ENCODE peak calls at places on chromosomes 6 and 20, in seven cellular contexts. One of them, this sample, is unnamed.

GRCh38 chr20:49133571-49133970 is 54.6 kb downstream of the STAU1 start:
- DNase-seq in suprapubic skin: no peak
- DNase-seq in GM10248: no peak
- DNase-seq in ELF-1: no peak
- DNase-seq in DMS53: no peak
- DNase-seq in A549: no peak
- DNase-seq in fibroblast of the conjunctiva: no peak
- DNase-seq in this sample: no peak

GRCh38 chr20:7113577-7114466 is 346.3 kb downstream of the BMP2 start:
- DNase-seq in DMS53: peak; percentile 84
- DNase-seq in GM10248: no peak
- DNase-seq in A549: peak; percentile 19
- DNase-seq in suprapubic skin: no peak
- DNase-seq in fibroblast of the conjunctiva: peak; percentile 9
- DNase-seq in ELF-1: peak; percentile 76
- DNase-seq in this sample: no peak

GRCh38 chr6:44661221-44661609 is 273.7 kb downstream of the CDC5L start:
- DNase-seq in fibroblast of the conjunctiva: no peak
- DNase-seq in suprapubic skin: no peak
- DNase-seq in DMS53: no peak
- DNase-seq in A549: no peak
- DNase-seq in GM10248: no peak
- DNase-seq in ELF-1: peak; percentile 24
- DNase-seq in this sample: no peak

GRCh38 chr6:96837138-96837971 is at the start of gene GPR63:
- DNase-seq in fibroblast of the conjunctiva: peak; percentile 66
- DNase-seq in suprapubic skin: peak; percentile 77
- DNase-seq in DMS53: peak; percentile 85
- DNase-seq in GM10248: peak; percentile 92
- DNase-seq in A549: peak; percentile 77
- DNase-seq in ELF-1: peak; percentile 78
- DNase-seq in this sample: peak; percentile 73

GRCh38 chr6:44247338-44248302 is 719 bp downstream of the HSP90AB1 start:
- DNase-seq in ELF-1: peak; percentile 65
- DNase-seq in fibroblast of the conjunctiva: no peak
- DNase-seq in DMS53: peak; percentile 80
- DNase-seq in suprapubic skin: peak; percentile 86
- DNase-seq in GM10248: no peak
- DNase-seq in A549: no peak
- DNase-seq in this sample: no peak

GRCh38 chr6:122530440-122531046 is 58.9 kb upstream of the SERINC1 start:
- DNase-seq in DMS53: peak; percentile 84
- DNase-seq in GM10248: peak; percentile 39
- DNase-seq in A549: peak; percentile 10
- DNase-seq in ELF-1: peak; percentile 81
- DNase-seq in suprapubic skin: no peak
- DNase-seq in fibroblast of the conjunctiva: peak; percentile 49
- DNase-seq in this sample: no peak

GRCh38 chr6:89281779-89282246 is 33.3 kb downstream of the GABRR2 start:
- DNase-seq in A549: peak; percentile 58
- DNase-seq in GM10248: peak; percentile 86
- DNase-seq in DMS53: peak; percentile 53
- DNase-seq in ELF-1: peak; percentile 85
- DNase-seq in fibroblast of the conjunctiva: peak; percentile 12
- DNase-seq in suprapubic skin: no peak
- DNase-seq in this sample: no peak

GRCh38 chr20:49964964-49965780 is 17.6 kb upstream of the SNAI1 start:
- DNase-seq in GM10248: peak; percentile 58
- DNase-seq in DMS53: peak; percentile 75
- DNase-seq in A549: peak; percentile 85
- DNase-seq in suprapubic skin: no peak
- DNase-seq in fibroblast of the conjunctiva: no peak
- DNase-seq in ELF-1: peak; percentile 83
- DNase-seq in this sample: no peak

GRCh38 chr20:32539817-32540675 is 45.1 kb downstream of the NOL4L start:
- DNase-seq in ELF-1: no peak
- DNase-seq in fibroblast of the conjunctiva: no peak
- DNase-seq in GM10248: no peak
- DNase-seq in suprapubic skin: no peak
- DNase-seq in DMS53: peak; percentile 47
- DNase-seq in A549: no peak
- DNase-seq in this sample: no peak

GRCh38 chr6:34491091-34491430 is 25.2 kb downstream of the PACSIN1 start:
- DNase-seq in suprapubic skin: no peak
- DNase-seq in A549: no peak
- DNase-seq in fibroblast of the conjunctiva: peak; percentile 26
- DNase-seq in DMS53: peak; percentile 84
- DNase-seq in ELF-1: no peak
- DNase-seq in GM10248: no peak
- DNase-seq in this sample: no peak

GRCh38 chr20:2763186-2763585 is 37.2 kb downstream of the CPXM1 start:
- DNase-seq in ELF-1: no peak
- DNase-seq in GM10248: no peak
- DNase-seq in suprapubic skin: no peak
- DNase-seq in fibroblast of the conjunctiva: no peak
- DNase-seq in A549: no peak
- DNase-seq in DMS53: no peak
- DNase-seq in this sample: no peak

This sample was measured in type B pancreatic cell.